ENCODE peak calls at places on chromosomes 4 and X, in four cellular contexts. Q is IMR-90, V is neuronal stem cell, F is mesenchymal stem cell. U is an unnamed sample.

GRCh38 chr4:182878633-182879495 is 38.3 kb downstream of the DCTD start:
- DNase-seq in Q (no peak), V (no peak), F (no peak), U (no peak)

GRCh38 chrX:55480390-55481062 is 9.1 kb downstream of the USP51 start:
- DNase-seq in Q (no peak), V (no peak), F (no peak), U (no peak)

GRCh38 chr4:66906314-66906713 is 639.0 kb downstream of the CENPC start:
- DNase-seq in Q (no peak), V (no peak), F (no peak), U (no peak)

GRCh38 chr4:21888195-21888976 is 60.2 kb downstream of the KCNIP4 start:
- DNase-seq in Q (peak; percentile 93), V (no peak), F (peak; percentile 94), U (no peak)

GRCh38 chr4:71549516-71550160 is 210.8 kb downstream of the SLC4A4 start:
- DNase-seq in Q (peak; percentile 22), V (no peak), F (no peak), U (no peak)

GRCh38 chrX:132171881-132172280 is 44.1 kb upstream of the FRMD7 start:
- DNase-seq in Q (no peak), V (no peak), F (no peak), U (no peak)

GRCh38 chr4:16461362-16461761 is 235.1 kb upstream of the TAPT1 start:
- DNase-seq in Q (no peak), V (no peak), F (peak; percentile 4), U (no peak)

GRCh38 chr4:154720618-154721267 is 23.1 kb upstream of the LRAT start:
- DNase-seq in Q (no peak), V (no peak), F (no peak), U (peak; percentile 41)

GRCh38 chr4:89482248-89482647 is 174.6 kb upstream of the GPRIN3 start:
- DNase-seq in Q (peak; percentile 53), V (peak; percentile 1), F (peak; percentile 36), U (peak; percentile 39)

GRCh38 chr4:140635606-140636005 is 66.8 kb upstream of the UCP1 start:
- DNase-seq in Q (no peak), V (no peak), F (no peak), U (peak; percentile 44)

GRCh38 chr4:75708218-75708691 is 16.1 kb upstream of the USO1 start:
- DNase-seq in Q (no peak), V (no peak), F (no peak), U (no peak)

GRCh38 chr4:34220601-34221000 is 2023.7 kb downstream of the ARAP2 start:
- DNase-seq in Q (no peak), V (no peak), F (no peak), U (no peak)

GRCh38 chr4:61772116-61772515 is 572.0 kb downstream of the ADGRL3 start:
- DNase-seq in Q (no peak), V (no peak), F (no peak), U (no peak)

GRCh38 chrX:85828771-85829170 is 218.6 kb downstream of the CHM start:
- DNase-seq in Q (no peak), V (no peak), F (no peak), U (no peak)

GRCh38 chrX:38929966-38930421 is 128.7 kb downstream of the MID1IP1 start:
- DNase-seq in Q (peak; percentile 87), V (no peak), F (peak; percentile 60), U (no peak)

GRCh38 chr4:12712648-12713339 is 771.3 kb downstream of the RAB28 start:
- DNase-seq in Q (no peak), V (no peak), F (no peak), U (no peak)

GRCh38 chr4:119020158-119020557 is 115.5 kb upstream of the MYOZ2 start:
- DNase-seq in Q (peak; percentile 80), V (no peak), F (peak; percentile 68), U (no peak)

GRCh38 chr4:6309755-6310154 is 40.1 kb downstream of the WFS1 start:
- DNase-seq in Q (no peak), V (no peak), F (no peak), U (no peak)
- H3K14ac ChIP-seq in Q (no peak overlapping the region), V (no peak overlapping the region), F (no peak overlapping the region), U (no peak overlapping the region)

GRCh38 chr4:68904786-68905185 is 46.8 kb downstream of the UGT2A3 start:
- DNase-seq in Q (no peak), V (no peak), F (no peak), U (peak; percentile 59)

GRCh38 chr4:68907788-68908700 is 43.6 kb downstream of the UGT2A3 start:
- DNase-seq in Q (no peak), V (no peak), F (no peak), U (no peak)

GRCh38 chr4:68905598-68906237 is 45.9 kb downstream of the UGT2A3 start:
- DNase-seq in Q (no peak), V (peak; percentile 9), F (no peak), U (peak; percentile 47)

GRCh38 chr4:68907230-68907629 is 44.4 kb downstream of the UGT2A3 start:
- DNase-seq in Q (no peak), V (no peak), F (no peak), U (no peak)

DNA sequence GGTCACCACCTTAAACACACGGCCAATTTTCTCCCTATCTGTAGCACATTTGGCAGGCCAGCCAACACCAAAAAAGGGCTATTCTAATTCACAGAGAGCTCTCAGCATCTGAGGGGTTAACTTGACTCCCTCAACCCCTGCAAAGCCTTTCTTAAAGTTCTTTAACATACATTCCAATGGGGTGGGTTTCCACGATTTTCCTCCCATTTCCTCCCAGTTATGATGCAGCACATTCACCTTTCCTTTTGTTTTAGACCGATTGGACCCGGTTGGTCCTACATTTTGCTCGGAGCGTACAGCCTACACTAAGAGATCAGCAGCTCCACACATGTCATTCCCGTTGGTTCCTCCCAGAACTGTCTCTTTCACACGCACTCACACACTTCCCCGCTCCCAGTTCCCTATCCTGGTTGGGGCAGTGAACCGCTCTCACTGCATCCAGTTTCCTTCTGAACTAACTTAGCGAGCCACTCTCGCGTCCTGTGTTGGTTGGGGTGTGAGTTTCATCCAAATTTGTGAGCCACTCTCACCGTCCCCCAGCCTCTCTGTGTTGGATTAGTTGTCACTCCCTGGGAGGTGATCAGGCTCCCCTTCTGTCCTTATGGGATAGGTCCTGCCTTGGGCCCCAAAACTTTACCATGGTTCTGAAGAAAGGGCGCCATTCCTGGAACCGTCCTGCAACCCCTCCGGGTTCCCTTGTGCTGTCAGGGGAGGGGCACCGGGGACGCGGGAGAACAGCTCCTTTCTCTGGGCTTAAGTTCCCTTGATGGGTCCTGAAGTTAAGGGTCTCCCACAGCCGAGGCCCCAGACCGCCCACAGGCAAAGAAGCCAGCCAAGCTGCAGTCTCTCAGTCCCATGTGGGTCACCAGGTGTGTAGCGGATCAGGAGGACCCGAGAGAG is 45.1 kb downstream of the UGT2A3 start:
- DNase-seq in Q (no peak), V (peak; percentile 5), F (no peak), U (peak; percentile 65)
- H3K14ac ChIP-seq in Q (no peak overlapping the region), V (no peak overlapping the region), F (no peak overlapping the region), U (peak overlapping the region; percentile 70)

GRCh38 chrX:10006770-10007169 is 39.6 kb downstream of the CLDN34 start:
- DNase-seq in Q (no peak), V (no peak), F (no peak), U (no peak)
- H3K14ac ChIP-seq in Q (no peak overlapping the region), V (no peak overlapping the region), F (no peak overlapping the region), U (no peak overlapping the region)

GRCh38 chr4:2847297-2847871 is 3.7 kb downstream of the ADD1 start:
- DNase-seq in Q (no peak), V (no peak), F (no peak), U (no peak)

GRCh38 chr4:2843023-2843908 is at the start of gene ADD1:
- DNase-seq in Q (peak; percentile 91), V (peak; percentile 97), F (peak; percentile 93), U (peak; percentile 95)

GRCh38 chr4:2842667-2843022 is 999 bp upstream of the ADD1 start:
- DNase-seq in Q (no peak), V (no peak), F (peak; percentile 41), U (peak; percentile 34)

GRCh38 chr4:2846172-2846571 is 2.5 kb downstream of the ADD1 start:
- DNase-seq in Q (no peak), V (no peak), F (no peak), U (no peak)

GRCh38 chr4:2843909-2844584 is 403 bp downstream of the ADD1 start:
- DNase-seq in Q (peak; percentile 24), V (peak; percentile 49), F (peak; percentile 58), U (peak; percentile 43)
- H3K14ac ChIP-seq in Q (peak overlapping the region; percentile 81), V (peak overlapping the region; percentile 94), F (peak overlapping the region; percentile 98), U (peak overlapping the region; percentile 78)

DNA sequence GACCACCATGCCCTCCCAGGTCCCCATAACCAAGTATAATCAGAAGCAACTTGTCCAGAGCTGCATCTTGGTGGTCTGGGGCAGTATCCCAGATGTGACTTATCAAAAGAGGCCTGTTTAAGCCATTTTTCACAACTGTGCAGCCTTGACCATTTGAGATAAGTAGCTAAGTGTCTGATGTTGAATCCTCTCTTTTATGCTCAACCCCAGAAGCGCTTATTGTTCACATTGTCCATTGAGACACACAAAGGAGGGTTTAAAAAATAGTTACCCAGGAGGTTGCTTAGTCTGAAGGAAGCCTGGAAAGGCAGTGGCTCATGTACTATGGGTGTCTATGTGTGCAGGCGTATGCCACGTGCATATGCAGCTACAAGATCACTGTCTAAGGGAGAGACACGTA is 27.0 kb downstream of the ENPP6 start:
- DNase-seq in Q (no peak), V (no peak), F (no peak), U (no peak)
- H3K14ac ChIP-seq in Q (no peak overlapping the region), V (no peak overlapping the region), F (no peak overlapping the region), U (no peak overlapping the region)

DNA sequence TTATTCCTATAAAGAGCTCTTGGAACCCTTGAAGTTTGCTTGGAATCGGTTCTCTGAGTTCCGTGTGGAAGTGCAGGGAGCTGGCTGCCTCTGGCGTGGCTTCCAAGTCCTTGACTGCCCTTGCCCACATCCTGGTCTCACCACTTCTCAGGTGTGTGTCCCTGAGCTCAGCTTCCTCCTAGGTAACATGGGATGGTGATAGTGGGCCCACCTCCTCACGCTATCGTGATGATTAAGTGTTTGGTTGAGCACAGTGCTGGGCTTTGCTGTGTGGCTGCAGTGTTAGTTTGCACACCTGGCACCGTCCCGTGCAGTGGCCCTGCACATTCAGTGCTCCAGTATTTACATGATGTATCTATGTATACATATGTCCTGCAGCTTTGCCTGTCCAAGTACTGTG is 81.5 kb downstream of the CLDN34 start:
- DNase-seq in Q (no peak), V (no peak), F (no peak), U (no peak)
- H3K14ac ChIP-seq in Q (no peak overlapping the region), V (no peak overlapping the region), F (no peak overlapping the region), U (peak overlapping the region; percentile 67)

DNA sequence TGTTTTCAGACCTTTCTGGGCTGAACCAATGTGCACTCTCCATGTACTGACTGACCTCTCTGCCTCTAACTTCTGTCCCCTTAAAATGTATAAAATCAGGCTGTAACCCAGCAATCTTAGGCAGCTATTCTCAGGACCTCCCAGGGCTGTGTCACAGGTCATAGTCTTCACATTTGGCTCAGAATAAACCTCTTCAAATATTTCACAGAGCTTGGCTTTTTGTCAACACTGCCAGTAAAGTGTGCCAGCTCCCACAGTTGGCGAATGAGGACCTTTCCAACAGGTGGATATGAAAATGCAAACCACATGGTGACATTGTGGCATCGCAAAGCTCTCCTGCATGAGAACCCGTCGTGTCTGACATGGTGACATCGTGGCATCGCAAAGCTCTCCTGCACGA is 76.4 kb downstream of the ACOX3 start:
- DNase-seq in Q (no peak), V (no peak), F (no peak), U (no peak)
- H3K14ac ChIP-seq in Q (no peak overlapping the region), V (no peak overlapping the region), F (no peak overlapping the region), U (no peak overlapping the region)